ENCODE peak calls at places on chromosomes 1 and 21, in eight cellular contexts. P is neural progenitor cell; Q is neuronal stem cell; Y is ovary; R is heart right ventricle; G is CD8-positive, alpha-beta T cell; E is kidney; X is PC-3. J is an unnamed sample.

GRCh38 chr1:225329041-225329440 is 98.8 kb downstream of the LBR start:
- DNase-seq in P (no peak), Q (no peak), Y (no peak), R (no peak), G (no peak), E (no peak), X (peak; percentile 49), J (no peak)

GRCh38 chr1:218380125-218380977 is 35.2 kb downstream of the TGFB2 start:
- DNase-seq in P (no peak), Q (no peak), Y (no peak), R (no peak), G (no peak), E (no peak), X (peak; percentile 100), J (peak; percentile 44)

GRCh38 chr1:63665824-63666223 is 72.6 kb downstream of the PGM1 start:
- DNase-seq in P (peak; percentile 65), Q (peak; percentile 11), Y (no peak), R (no peak), G (no peak), E (no peak), X (no peak), J (no peak)

GRCh38 chr21:26148834-26149354 is 21.7 kb downstream of the APP start:
- DNase-seq in P (peak; percentile 48), Q (no peak), Y (no peak), R (no peak), G (no peak), E (no peak), X (peak; percentile 27), J (no peak)

GRCh38 chr1:201693019-201693372 is 136.0 kb upstream of the IPO9 start:
- DNase-seq in P (no peak), Q (no peak), Y (no peak), R (no peak), G (no peak), E (no peak), X (no peak), J (no peak)

GRCh38 chr1:93434987-93435386 is 12.9 kb upstream of the FNBP1L start:
- DNase-seq in P (no peak), Q (no peak), Y (no peak), R (no peak), G (no peak), E (no peak), X (no peak), J (no peak)

GRCh38 chr1:155697046-155697445 is 8.2 kb downstream of the DAP3 start:
- DNase-seq in P (no peak), Q (no peak), Y (no peak), R (no peak), G (no peak), E (no peak), X (no peak), J (no peak)

GRCh38 chr1:36175137-36176095 is 19.5 kb downstream of the MAP7D1 start:
- DNase-seq in P (no peak), Q (no peak), Y (no peak), R (peak; percentile 80), G (no peak), E (no peak), X (no peak), J (peak; percentile 78)

GRCh38 chr1:6033986-6034749 is 11.5 kb upstream of the KCNAB2 start:
- DNase-seq in P (peak; percentile 76), Q (no peak), Y (no peak), R (peak; percentile 37), G (peak; percentile 46), E (no peak), X (peak; percentile 65), J (peak; percentile 69)

GRCh38 chr21:41783476-41784150 is 16.8 kb upstream of the RIPK4 start:
- DNase-seq in P (no peak), Q (no peak), Y (no peak), R (no peak), G (no peak), E (no peak), X (peak; percentile 100), J (peak; percentile 71)

GRCh38 chr1:109796484-109797305 is 33.0 kb upstream of the EPS8L3 start:
- DNase-seq in P (no peak), Q (no peak), Y (no peak), R (no peak), G (no peak), E (no peak), X (no peak), J (no peak)

GRCh38 chr1:61504840-61505239 is 220.1 kb downstream of the TM2D1 start:
- DNase-seq in P (no peak), Q (no peak), Y (no peak), R (no peak), G (no peak), E (no peak), X (peak; percentile 63), J (no peak)

GRCh38 chr1:3902111-3902511 is 2.0 kb upstream of the C1orf174 start:
- DNase-seq in P (no peak), Q (no peak), Y (peak; percentile 60), R (no peak), G (peak; percentile 36), E (peak; percentile 74), X (no peak), J (no peak)

GRCh38 chr1:178263341-178263740 is 169.4 kb downstream of the RASAL2 start:
- DNase-seq in P (no peak), Q (no peak), Y (no peak), R (no peak), G (no peak), E (no peak), X (no peak), J (no peak)

GRCh38 chr1:15352122-15352957 is 57.3 kb upstream of the EFHD2 start:
- DNase-seq in P (no peak), Q (no peak), Y (no peak), R (no peak), G (peak; percentile 22), E (peak; percentile 46), X (peak; percentile 98), J (peak; percentile 75)

GRCh38 chr1:22154626-22155025 is 11.7 kb upstream of the WNT4 start:
- DNase-seq in P (no peak), Q (no peak), Y (no peak), R (no peak), G (no peak), E (no peak), X (no peak), J (no peak)

GRCh38 chr1:162145966-162146696 is 76.6 kb downstream of the NOS1AP start:
- DNase-seq in P (peak; percentile 27), Q (no peak), Y (no peak), R (no peak), G (no peak), E (no peak), X (no peak), J (no peak)

GRCh38 chr1:18480315-18481189 is at the start of gene KLHDC7A:
- DNase-seq in P (peak; percentile 75), Q (peak; percentile 21), Y (no peak), R (no peak), G (no peak), E (peak; percentile 94), X (peak; percentile 35), J (peak; percentile 65)

GRCh38 chr1:84973493-84974334 is 23.2 kb downstream of the MCOLN2 start:
- DNase-seq in P (no peak), Q (no peak), Y (no peak), R (no peak), G (no peak), E (no peak), X (no peak), J (no peak)

GRCh38 chr21:29973258-29973657 is 33.5 kb upstream of the GRIK1 start:
- DNase-seq in P (no peak), Q (no peak), Y (no peak), R (no peak), G (no peak), E (no peak), X (no peak), J (no peak)

GRCh38 chr1:38141483-38141882 is 94.9 kb upstream of the POU3F1 start:
- DNase-seq in P (peak; percentile 44), Q (no peak), Y (no peak), R (no peak), G (no peak), E (no peak), X (no peak), J (no peak)

GRCh38 chr1:38138498-38139233 is 92.1 kb upstream of the POU3F1 start:
- DNase-seq in P (peak; percentile 48), Q (no peak), Y (peak; percentile 65), R (peak; percentile 86), G (no peak), E (peak; percentile 93), X (peak; percentile 99), J (peak; percentile 94)

GRCh38 chr1:38137164-38137563 is 90.6 kb upstream of the POU3F1 start:
- DNase-seq in P (no peak), Q (no peak), Y (no peak), R (no peak), G (no peak), E (no peak), X (no peak), J (no peak)

GRCh38 chr1:38142606-38143005 is 96.0 kb upstream of the POU3F1 start:
- DNase-seq in P (no peak), Q (no peak), Y (no peak), R (no peak), G (no peak), E (no peak), X (no peak), J (no peak)

DNA sequence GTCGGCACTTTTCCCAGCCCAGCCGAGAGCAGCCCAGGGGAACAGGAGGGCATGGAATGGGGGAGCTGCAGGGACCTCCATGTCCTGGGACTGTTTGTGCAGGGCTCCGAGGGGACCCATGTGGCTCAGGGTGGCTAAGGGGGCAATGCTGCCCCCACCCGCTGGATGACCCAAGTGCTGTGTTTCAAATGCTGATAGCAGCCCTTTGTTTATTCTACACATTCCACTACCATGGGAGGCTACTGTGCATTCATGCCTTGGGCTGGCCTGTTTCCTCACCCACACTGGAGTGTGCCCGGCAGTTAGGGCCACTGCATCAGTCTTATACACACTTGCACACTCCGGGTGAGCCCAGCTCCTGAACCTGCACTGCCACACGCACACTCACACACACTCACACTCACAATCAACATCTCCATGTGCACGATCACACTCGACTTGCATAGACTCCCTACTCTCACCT is 93.5 kb upstream of the POU3F1 start:
- DNase-seq in P (peak; percentile 57), Q (no peak), Y (no peak), R (no peak), G (no peak), E (no peak), X (peak; percentile 20), J (no peak)
- H3K4me3 ChIP-seq in P (no peak overlapping the region), Q (no peak overlapping the region), Y (no peak overlapping the region), R (no peak overlapping the region), G (no peak overlapping the region), E (no peak overlapping the region), X (no peak overlapping the region), J (no peak overlapping the region)

GRCh38 chr1:12444329-12444841 is 173.6 kb downstream of the DHRS3 start:
- DNase-seq in P (no peak), Q (no peak), Y (no peak), R (no peak), G (no peak), E (no peak), X (no peak), J (no peak)
- H3K4me1 ChIP-seq in P (peaks cover 17% of the 10 kb centered on the region), Q (peaks cover 15% of the 10 kb centered on the region), Y (peaks cover 14% of the 10 kb centered on the region), R (peaks cover 27% of the 10 kb centered on the region), G (peaks cover 52% of the 10 kb centered on the region), E (peaks cover 24% of the 10 kb centered on the region), X (no peaks in the 10 kb centered on the region), J (peaks cover 20% of the 10 kb centered on the region)

GRCh38 chr1:8409107-8409506 is 91.2 kb downstream of the SLC45A1 start:
- DNase-seq in P (peak; percentile 48), Q (no peak), Y (no peak), R (peak; percentile 44), G (no peak), E (no peak), X (peak; percentile 35), J (peak; percentile 42)
- H3K4me3 ChIP-seq in P (no peak overlapping the region), Q (no peak overlapping the region), Y (peak overlapping the region; percentile 19), R (no peak overlapping the region), G (no peak overlapping the region), E (peak overlapping the region; percentile 58), X (no peak overlapping the region), J (no peak overlapping the region)

GRCh38 chr1:204968946-204969345 is 74.1 kb upstream of the CNTN2 start:
- DNase-seq in P (no peak), Q (no peak), Y (no peak), R (no peak), G (no peak), E (no peak), X (no peak), J (no peak)
- H3K4me1 ChIP-seq in P (peaks cover 3% of the 10 kb centered on the region), Q (no peaks in the 10 kb centered on the region), Y (no peaks in the 10 kb centered on the region), R (no peaks in the 10 kb centered on the region), G (no peaks in the 10 kb centered on the region), E (no peaks in the 10 kb centered on the region), X (peaks cover 5% of the 10 kb centered on the region), J (no peaks in the 10 kb centered on the region)

J was measured in body of pancreas.